ENCODE peak calls at places on chromosomes 13 and 19, in four cellular contexts. One of them, this sample, is unnamed.

GRCh38 chr19:41533691-41534090 is 42.3 kb upstream of the CEACAM21 start:
- DNase-seq in stomach: no peak
- DNase-seq in AG08395: no peak
- DNase-seq in mucosa of gallbladder: no peak
- DNase-seq in this sample: no peak

GRCh38 chr19:3780786-3781304 is 5.3 kb downstream of the MATK start:
- DNase-seq in mucosa of gallbladder: no peak
- DNase-seq in AG08395: no peak
- DNase-seq in stomach: no peak
- DNase-seq in this sample: no peak

GRCh38 chr13:21739771-21740170 is 68.9 kb downstream of the FGF9 start:
- DNase-seq in stomach: no peak
- DNase-seq in mucosa of gallbladder: no peak
- DNase-seq in AG08395: no peak
- DNase-seq in this sample: no peak

GRCh38 chr19:1037553-1038115 is 2.3 kb upstream of the ABCA7 start:
- DNase-seq in stomach: no peak
- DNase-seq in AG08395: no peak
- DNase-seq in mucosa of gallbladder: no peak
- DNase-seq in this sample: no peak

GRCh38 chr13:106310450-106310849 is 225.0 kb downstream of the EFNB2 start:
- DNase-seq in AG08395: no peak
- DNase-seq in stomach: no peak
- DNase-seq in mucosa of gallbladder: no peak
- DNase-seq in this sample: no peak

GRCh38 chr13:102187313-102187712 is 214.5 kb downstream of the FGF14 start:
- DNase-seq in AG08395: no peak
- DNase-seq in stomach: no peak
- DNase-seq in mucosa of gallbladder: no peak
- DNase-seq in this sample: no peak

GRCh38 chr13:52767949-52768516 is 28.4 kb upstream of the CNMD start:
- DNase-seq in mucosa of gallbladder: no peak
- DNase-seq in stomach: no peak
- DNase-seq in AG08395: no peak
- DNase-seq in this sample: no peak

GRCh38 chr13:21813844-21814243 is 143.0 kb downstream of the FGF9 start:
- DNase-seq in stomach: no peak
- DNase-seq in AG08395: no peak
- DNase-seq in mucosa of gallbladder: no peak
- DNase-seq in this sample: no peak

GRCh38 chr13:113584870-113585671 is 518 bp downstream of the TFDP1 start:
- DNase-seq in stomach: peak
- DNase-seq in AG08395: peak
- DNase-seq in mucosa of gallbladder: no peak
- DNase-seq in this sample: no peak

GRCh38 chr13:74062933-74063332 is 71.3 kb downstream of the KLF12 start:
- DNase-seq in mucosa of gallbladder: peak
- DNase-seq in AG08395: peak
- DNase-seq in stomach: no peak
- DNase-seq in this sample: peak

GRCh38 chr19:31350033-31350692 is 927 bp upstream of the TSHZ3 start:
- DNase-seq in mucosa of gallbladder: no peak
- DNase-seq in stomach: no peak
- DNase-seq in AG08395: peak
- DNase-seq in this sample: no peak

GRCh38 chr13:113941571-113942191 is 32.2 kb downstream of the C13orf46 start:
- DNase-seq in stomach: no peak
- DNase-seq in AG08395: no peak
- DNase-seq in mucosa of gallbladder: no peak
- DNase-seq in this sample: no peak

GRCh38 chr13:36891752-36892151 is 28.3 kb downstream of the SMAD9 start:
- DNase-seq in mucosa of gallbladder: no peak
- DNase-seq in stomach: no peak
- DNase-seq in AG08395: peak
- DNase-seq in this sample: no peak

GRCh38 chr13:109874921-109875454 is 88.6 kb upstream of the IRS2 start:
- DNase-seq in AG08395: peak
- DNase-seq in stomach: no peak
- DNase-seq in mucosa of gallbladder: no peak
- DNase-seq in this sample: no peak

GRCh38 chr13:52786747-52787146 is 47.1 kb upstream of the CNMD start:
- DNase-seq in stomach: no peak
- DNase-seq in AG08395: no peak
- DNase-seq in mucosa of gallbladder: no peak
- DNase-seq in this sample: no peak

GRCh38 chr13:57137631-57138030 is 3.1 kb upstream of the PRR20A start:
- DNase-seq in stomach: no peak
- DNase-seq in AG08395: no peak
- DNase-seq in mucosa of gallbladder: no peak
- DNase-seq in this sample: no peak

GRCh38 chr13:40539954-40540706 is 126.3 kb downstream of the FOXO1 start:
- DNase-seq in mucosa of gallbladder: peak
- DNase-seq in AG08395: peak
- DNase-seq in stomach: no peak
- DNase-seq in this sample: no peak

GRCh38 chr19:39645800-39646411 is 9.8 kb upstream of the LGALS16 start:
- DNase-seq in mucosa of gallbladder: no peak
- DNase-seq in stomach: no peak
- DNase-seq in AG08395: peak
- DNase-seq in this sample: no peak

GRCh38 chr13:105573134-105573533 is 962.3 kb downstream of the EFNB2 start:
- DNase-seq in AG08395: no peak
- DNase-seq in mucosa of gallbladder: no peak
- DNase-seq in stomach: no peak
- DNase-seq in this sample: no peak

GRCh38 chr13:110557610-110558305 is 3.8 kb downstream of the RAB20 start:
- DNase-seq in stomach: peak
- DNase-seq in AG08395: no peak
- DNase-seq in mucosa of gallbladder: no peak
- DNase-seq in this sample: no peak

GRCh38 chr19:41541990-41542584 is 33.9 kb upstream of the CEACAM21 start:
- DNase-seq in mucosa of gallbladder: peak
- DNase-seq in stomach: peak
- DNase-seq in AG08395: no peak
- DNase-seq in this sample: peak

GRCh38 chr13:100530645-100531044 is 57.9 kb downstream of the GGACT start:
- DNase-seq in stomach: no peak
- DNase-seq in AG08395: peak
- DNase-seq in mucosa of gallbladder: no peak
- DNase-seq in this sample: no peak

GRCh38 chr13:110185696-110186095 is 121.3 kb downstream of the COL4A1 start:
- DNase-seq in mucosa of gallbladder: no peak
- DNase-seq in stomach: no peak
- DNase-seq in AG08395: peak
- DNase-seq in this sample: no peak

GRCh38 chr13:110464547-110465343 is 96.8 kb downstream of the RAB20 start:
- DNase-seq in mucosa of gallbladder: no peak
- DNase-seq in AG08395: no peak
- DNase-seq in stomach: no peak
- DNase-seq in this sample: no peak

GRCh38 chr19:2221250-2221831 is 14.8 kb downstream of the PLEKHJ1 start:
- DNase-seq in mucosa of gallbladder: no peak
- DNase-seq in stomach: no peak
- DNase-seq in AG08395: no peak
- DNase-seq in this sample: no peak

GRCh38 chr13:20998649-20999415 is 62.6 kb downstream of the LATS2 start:
- DNase-seq in stomach: no peak
- DNase-seq in AG08395: no peak
- DNase-seq in mucosa of gallbladder: no peak
- DNase-seq in this sample: no peak

GRCh38 chr13:43227721-43228120 is 204.3 kb downstream of the DNAJC15 start:
- DNase-seq in AG08395: peak
- DNase-seq in mucosa of gallbladder: no peak
- DNase-seq in stomach: no peak
- DNase-seq in this sample: no peak

GRCh38 chr19:38849746-38850230 is at the start of gene HNRNPL:
- DNase-seq in AG08395: peak
- DNase-seq in stomach: peak
- DNase-seq in mucosa of gallbladder: no peak
- DNase-seq in this sample: no peak

GRCh38 chr19:34900245-34900644 is 26.5 kb upstream of the ZNF30 start:
- DNase-seq in stomach: no peak
- DNase-seq in mucosa of gallbladder: no peak
- DNase-seq in AG08395: no peak
- DNase-seq in this sample: no peak

GRCh38 chr13:30148171-30148754 is 159.1 kb downstream of the KATNAL1 start:
- DNase-seq in mucosa of gallbladder: no peak
- DNase-seq in stomach: no peak
- DNase-seq in AG08395: no peak
- DNase-seq in this sample: peak

GRCh38 chr13:22080832-22081231 is 410.0 kb downstream of the FGF9 start:
- DNase-seq in stomach: no peak
- DNase-seq in AG08395: no peak
- DNase-seq in mucosa of gallbladder: no peak
- DNase-seq in this sample: no peak

GRCh38 chr19:19405919-19406877 is 723 bp downstream of the GATAD2A start:
- DNase-seq in AG08395: peak
- DNase-seq in stomach: peak
- DNase-seq in mucosa of gallbladder: peak
- DNase-seq in this sample: peak

GRCh38 chr13:108828053-108828806 is 198.8 kb downstream of the MYO16 start:
- DNase-seq in stomach: peak
- DNase-seq in mucosa of gallbladder: peak
- DNase-seq in AG08395: no peak
- DNase-seq in this sample: no peak

GRCh38 chr19:4722671-4723464 is 774 bp downstream of the DPP9 start:
- DNase-seq in AG08395: peak
- DNase-seq in stomach: peak
- DNase-seq in mucosa of gallbladder: no peak
- DNase-seq in this sample: no peak

GRCh38 chr19:8722032-8722431 is 598 bp downstream of the OR2Z1 start:
- DNase-seq in mucosa of gallbladder: no peak
- DNase-seq in stomach: no peak
- DNase-seq in AG08395: no peak
- DNase-seq in this sample: no peak

GRCh38 chr13:40341086-40341471 is 325.4 kb downstream of the FOXO1 start:
- DNase-seq in mucosa of gallbladder: no peak
- DNase-seq in stomach: no peak
- DNase-seq in AG08395: no peak
- DNase-seq in this sample: no peak

GRCh38 chr19:19747357-19748220 is 14.7 kb upstream of the ZNF14 start:
- DNase-seq in AG08395: no peak
- DNase-seq in mucosa of gallbladder: no peak
- DNase-seq in stomach: peak
- DNase-seq in this sample: no peak

GRCh38 chr13:39526499-39526898 is 76.5 kb downstream of the LHFPL6 start:
- DNase-seq in stomach: no peak
- DNase-seq in mucosa of gallbladder: no peak
- DNase-seq in AG08395: no peak
- DNase-seq in this sample: no peak

GRCh38 chr13:27617801-27618411 is 2.4 kb downstream of the LNX2 start:
- DNase-seq in mucosa of gallbladder: no peak
- DNase-seq in stomach: peak
- DNase-seq in AG08395: no peak
- DNase-seq in this sample: no peak